ENCODE peak calls at places on chromosomes 5 and 9, in six cellular contexts. P is lung, G is A549, W is body of pancreas, T is IMR-90, U is PC-3. C is an unnamed sample.
A peak's percentile ranks its signal among the peaks of the same experiment; 100 is the strongest.

GRCh38 chr9:113742471-113742870 is 133.6 kb upstream of the ZNF618 start:
- DNase-seq in P (no peak), G (no peak), W (no peak), T (no peak), U (no peak), C (no peak)

GRCh38 chr5:153770066-153770465 is 268.6 kb downstream of the FAM114A2 start:
- DNase-seq in P (no peak), G (no peak), W (no peak), T (no peak), U (no peak), C (no peak)

GRCh38 chr5:65769539-65769938 is 47.5 kb downstream of the NLN start:
- DNase-seq in P (no peak), G (peak; percentile 13), W (no peak), T (peak; percentile 95), U (peak; percentile 67), C (no peak)

GRCh38 chr9:21777701-21778100 is 24.7 kb upstream of the MTAP start:
- DNase-seq in P (no peak), G (no peak), W (no peak), T (peak; percentile 93), U (peak; percentile 65), C (no peak)

GRCh38 chr5:170297589-170298462 is at the start of gene LCP2:
- DNase-seq in P (no peak), G (no peak), W (no peak), T (no peak), U (no peak), C (no peak)

GRCh38 chr5:171702391-171702790 is 83.2 kb upstream of the SMIM23 start:
- DNase-seq in P (no peak), G (no peak), W (no peak), T (no peak), U (no peak), C (no peak)

GRCh38 chr5:108421713-108422112 is 39.8 kb upstream of the FBXL17 start:
- DNase-seq in P (no peak), G (no peak), W (no peak), T (peak; percentile 16), U (peak; percentile 90), C (no peak)

GRCh38 chr5:148817606-148818005 is 8.8 kb upstream of the ADRB2 start:
- DNase-seq in P (no peak), G (no peak), W (no peak), T (no peak), U (no peak), C (no peak)

GRCh38 chr5:143586781-143587362 is 183.4 kb upstream of the NR3C1 start:
- DNase-seq in P (no peak), G (no peak), W (no peak), T (no peak), U (no peak), C (no peak)

GRCh38 chr5:23343121-23343520 is 164.3 kb upstream of the PRDM9 start:
- DNase-seq in P (no peak), G (no peak), W (no peak), T (no peak), U (no peak), C (no peak)

GRCh38 chr9:88198346-88198807 is 60.1 kb upstream of the SPATA31C2 start:
- DNase-seq in P (no peak), G (peak; percentile 17), W (no peak), T (peak; percentile 72), U (peak; percentile 28), C (no peak)

GRCh38 chr9:106883626-106884190 is 20.7 kb downstream of the ZNF462 start:
- DNase-seq in P (peak; percentile 41), G (no peak), W (no peak), T (peak; percentile 52), U (peak; percentile 40), C (no peak)

GRCh38 chr5:27275353-27275752 is 237.0 kb upstream of the CDH9 start:
- DNase-seq in P (no peak), G (no peak), W (no peak), T (no peak), U (no peak), C (no peak)

GRCh38 chr9:95032580-95033298 is 284.8 kb downstream of the FANCC start:
- DNase-seq in P (no peak), G (no peak), W (peak; percentile 75), T (no peak), U (peak; percentile 68), C (no peak)

GRCh38 chr5:83927140-83927733 is 206.6 kb upstream of the HAPLN1 start:
- DNase-seq in P (peak; percentile 50), G (peak; percentile 16), W (peak; percentile 58), T (peak; percentile 64), U (peak; percentile 79), C (no peak)

GRCh38 chr5:120430572-120430971 is 33.5 kb upstream of the PRR16 start:
- DNase-seq in P (no peak), G (no peak), W (no peak), T (no peak), U (no peak), C (no peak)

GRCh38 chr9:129550199-129550839 is 70.6 kb downstream of the C9orf50 start:
- DNase-seq in P (peak; percentile 69), G (peak; percentile 28), W (peak; percentile 87), T (peak; percentile 70), U (peak; percentile 42), C (no peak)

GRCh38 chr9:37508834-37509206 is 23.1 kb downstream of the POLR1E start:
- DNase-seq in P (no peak), G (no peak), W (no peak), T (no peak), U (no peak), C (no peak)

GRCh38 chr9:28503573-28503972 is 930.3 kb upstream of the C9orf72 start:
- DNase-seq in P (no peak), G (no peak), W (no peak), T (no peak), U (no peak), C (no peak)

GRCh38 chr9:87375397-87376073 is 122.1 kb upstream of the DAPK1 start:
- DNase-seq in P (no peak), G (peak; percentile 66), W (no peak), T (no peak), U (no peak), C (no peak)

GRCh38 chr5:59036274-59036961 is 453.5 kb downstream of the RAB3C start:
- DNase-seq in P (peak; percentile 62), G (no peak), W (no peak), T (peak; percentile 99), U (peak; percentile 86), C (no peak)

GRCh38 chr5:106875591-106876297 is 795.0 kb downstream of the EFNA5 start:
- DNase-seq in P (peak; percentile 32), G (peak; percentile 6), W (peak; percentile 67), T (peak; percentile 36), U (peak; percentile 90), C (no peak)

DNA sequence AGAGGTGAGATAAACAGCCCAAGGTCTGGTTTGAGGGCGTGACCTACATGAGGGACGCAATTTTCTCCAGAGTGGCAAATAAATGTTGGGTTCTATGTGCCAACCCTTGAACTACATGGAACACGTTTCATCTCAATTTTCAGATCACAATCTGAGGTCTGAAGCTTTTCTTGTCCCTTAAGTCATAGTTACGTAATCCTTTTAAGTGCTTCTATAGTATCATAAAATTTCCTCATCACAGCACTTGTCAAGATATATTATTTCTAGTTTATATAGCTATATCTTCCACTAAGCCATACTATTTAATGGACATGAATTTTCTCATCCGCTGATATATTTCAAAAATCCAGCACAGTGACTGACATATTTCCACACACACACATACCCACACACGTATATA is 53.1 kb upstream of the GRIN3A start:
- DNase-seq in P (no peak), G (no peak), W (no peak), T (no peak), U (no peak), C (no peak)
- H3K9me3 ChIP-seq in P (no peaks in the 10 kb centered on the region), G (no peaks in the 10 kb centered on the region), W (no peaks in the 10 kb centered on the region), T (peaks cover 6% of the 10 kb centered on the region), U (no peaks in the 10 kb centered on the region), C (no peaks in the 10 kb centered on the region)

GRCh38 chr5:141313711-141314110 is 6.9 kb downstream of the TAF7 start:
- DNase-seq in P (no peak), G (no peak), W (no peak), T (no peak), U (no peak), C (no peak)
- H3K9me3 ChIP-seq in P (peaks cover 32% of the 10 kb centered on the region), G (peaks cover 72% of the 10 kb centered on the region), W (no peaks in the 10 kb centered on the region), T (peaks cover 42% of the 10 kb centered on the region), U (peaks cover 14% of the 10 kb centered on the region), C (peaks cover 21% of the 10 kb centered on the region)

GRCh38 chr9:98367923-98368322 is 112.5 kb upstream of the TBC1D2 start:
- DNase-seq in P (no peak), G (no peak), W (no peak), T (no peak), U (no peak), C (no peak)
- H3K9me3 ChIP-seq in P (peaks cover 11% of the 10 kb centered on the region), G (peaks cover 20% of the 10 kb centered on the region), W (no peaks in the 10 kb centered on the region), T (peaks cover 6% of the 10 kb centered on the region), U (peaks cover 5% of the 10 kb centered on the region), C (peaks cover 6% of the 10 kb centered on the region)

DNA sequence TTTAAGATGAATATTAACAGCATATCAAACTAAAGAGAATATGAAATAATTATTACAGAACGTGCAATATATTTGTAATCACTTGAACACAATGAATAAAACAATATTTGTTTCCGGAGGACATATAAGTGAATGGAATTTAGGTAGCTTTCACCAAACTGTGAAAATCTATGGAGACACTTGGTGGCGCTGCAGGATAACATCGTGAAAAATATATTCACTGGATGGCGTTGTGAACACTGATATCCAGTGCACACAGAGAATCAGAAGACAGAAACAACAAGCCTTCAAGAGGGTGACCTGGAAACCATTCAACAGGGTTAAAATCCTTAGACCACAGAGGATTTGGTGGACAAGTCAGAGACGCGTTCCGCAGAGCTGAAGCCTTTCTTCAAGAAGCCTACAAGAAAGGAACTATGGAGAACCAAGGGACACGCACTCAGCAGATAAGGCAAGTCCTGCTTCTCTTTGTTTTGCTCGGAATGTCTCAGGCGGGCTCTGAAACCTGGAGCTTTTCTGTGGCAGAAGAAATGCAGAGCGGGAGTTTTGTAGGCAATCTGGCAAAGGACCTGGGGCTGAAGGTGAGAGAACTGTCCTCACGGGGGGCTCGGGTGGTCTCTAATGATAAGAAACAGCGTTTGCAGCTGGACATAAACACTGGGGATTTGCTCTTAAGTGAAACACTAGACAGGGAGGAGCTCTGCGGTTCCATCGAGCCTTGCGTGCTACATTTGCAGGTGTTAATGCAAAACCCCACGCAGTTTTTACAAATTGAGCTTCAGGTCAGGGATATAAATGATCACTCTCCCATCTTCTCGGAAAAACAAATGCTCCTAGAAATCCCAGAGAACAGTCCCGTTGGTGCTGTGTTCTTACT is at the start of gene PCDHB11:
- DNase-seq in P (no peak), G (peak; percentile 6), W (peak; percentile 35), T (no peak), U (peak; percentile 37), C (no peak)
- H3K9me3 ChIP-seq in P (peaks cover 15% of the 10 kb centered on the region), G (peaks cover 12% of the 10 kb centered on the region), W (no peaks in the 10 kb centered on the region), T (peaks cover 10% of the 10 kb centered on the region), U (peaks cover 3% of the 10 kb centered on the region), C (no peaks in the 10 kb centered on the region)

GRCh38 chr9:35195683-35196082 is 33.9 kb downstream of the UNC13B start:
- DNase-seq in P (no peak), G (no peak), W (no peak), T (peak; percentile 29), U (no peak), C (no peak)

GRCh38 chr9:35193762-35194161 is 32.0 kb downstream of the UNC13B start:
- DNase-seq in P (no peak), G (no peak), W (no peak), T (peak; percentile 2), U (no peak), C (no peak)

GRCh38 chr9:35186524-35186923 is 24.7 kb downstream of the UNC13B start:
- DNase-seq in P (no peak), G (no peak), W (no peak), T (no peak), U (no peak), C (no peak)

DNA sequence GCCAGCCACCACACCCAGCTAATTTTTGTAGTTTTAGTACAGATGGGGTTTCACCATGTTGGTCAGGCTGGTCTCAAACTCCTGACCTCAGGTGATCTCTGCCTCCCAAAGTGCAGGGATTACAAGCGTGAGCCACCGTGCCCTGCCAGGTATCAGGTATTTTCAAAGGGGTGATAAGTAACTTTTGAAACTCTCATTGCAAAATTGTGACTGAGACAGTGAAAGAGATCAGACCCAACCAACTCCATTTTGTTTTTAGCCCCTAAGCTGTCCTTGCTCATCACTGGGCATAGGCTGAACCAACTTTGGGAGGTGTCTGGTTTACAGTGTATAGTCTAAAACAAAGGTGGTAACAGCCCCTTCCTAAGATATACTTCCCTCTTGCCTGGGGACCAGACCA is 29.3 kb downstream of the UNC13B start:
- DNase-seq in P (no peak), G (no peak), W (no peak), T (no peak), U (no peak), C (no peak)
- H3K9me3 ChIP-seq in P (peaks cover 10% of the 10 kb centered on the region), G (peaks cover 36% of the 10 kb centered on the region), W (no peaks in the 10 kb centered on the region), T (peaks cover 6% of the 10 kb centered on the region), U (no peaks in the 10 kb centered on the region), C (no peaks in the 10 kb centered on the region)